ENCODE peak calls at places on chromosome 2, in seven cellular contexts. Y is amniotic stem cell; G is skeletal muscle cell; I is GM23248; H is heart right ventricle; S is activated CD8-positive, alpha-beta memory T cell treated with anti-CD3 and anti-CD28 coated beads for 24 hours; K is neuronal stem cell. M is an unnamed sample.

GRCh38 chr2:209790066-209790728 is 18.6 kb downstream of the UNC80 start:
- DNase-seq in G (no peak), K (no peak), Y (no peak), I (no peak), S (no peak), H (no peak), M (no peak)

GRCh38 chr2:241896746-241897201 is 27.2 kb downstream of the RTP5 start:
- DNase-seq in I (no peak), Y (no peak), G (no peak), H (no peak), K (no peak), S (peak), M (no peak)

GRCh38 chr2:197217561-197217960 is 93.0 kb downstream of the ANKRD44 start:
- DNase-seq in I (no peak), K (no peak), H (no peak), G (no peak), S (no peak), Y (no peak), M (no peak)

GRCh38 chr2:166230024-166230723 is 102.4 kb upstream of the SCN1A start:
- DNase-seq in K (no peak), H (no peak), Y (no peak), G (peak), I (peak), S (no peak), M (no peak)

GRCh38 chr2:8006626-8007025 is 675.2 kb upstream of the ID2 start:
- DNase-seq in Y (no peak), I (peak), G (no peak), S (no peak), H (no peak), K (no peak), M (no peak)

GRCh38 chr2:42835577-42836371 is 43.4 kb upstream of the HAAO start:
- DNase-seq in H (no peak), S (no peak), K (no peak), Y (peak), I (peak), G (peak), M (no peak)

GRCh38 chr2:131127979-131128378 is 22.8 kb downstream of the PLEKHB2 start:
- DNase-seq in G (no peak), S (no peak), I (no peak), H (no peak), K (no peak), Y (no peak), M (no peak)

GRCh38 chr2:24721470-24721869 is 71.7 kb downstream of the PTRHD1 start:
- DNase-seq in K (no peak), H (peak), G (peak), S (no peak), Y (peak), I (peak), M (no peak)

GRCh38 chr2:20224191-20224715 is 677 bp downstream of the SDC1 start:
- DNase-seq in G (no peak), S (no peak), I (no peak), Y (no peak), K (no peak), H (no peak), M (no peak)

GRCh38 chr2:36731941-36732700 is 35.6 kb downstream of the VIT start:
- DNase-seq in G (no peak), Y (peak), H (no peak), S (no peak), K (no peak), I (peak), M (no peak)

GRCh38 chr2:218908721-218909619 is 28.3 kb downstream of the WNT10A start:
- DNase-seq in I (peak), S (peak), Y (peak), H (peak), K (peak), G (peak), M (peak)

GRCh38 chr2:44708646-44709000 is 232.9 kb upstream of the SIX3 start:
- DNase-seq in S (no peak), I (no peak), K (no peak), G (no peak), H (no peak), Y (no peak), M (no peak)

GRCh38 chr2:16014041-16014787 is 73.9 kb downstream of the MYCN start:
- DNase-seq in H (peak), S (no peak), I (no peak), K (no peak), G (no peak), Y (no peak), M (peak)

GRCh38 chr2:46655551-46656436 is 176.4 kb downstream of the TMEM247 start:
- DNase-seq in K (no peak), I (peak), Y (no peak), G (peak), H (no peak), S (no peak), M (no peak)

GRCh38 chr2:127942002-127942401 is 56.2 kb upstream of the AMMECR1L start:
- DNase-seq in G (no peak), K (no peak), H (no peak), S (no peak), Y (no peak), I (no peak), M (no peak)

GRCh38 chr2:10507106-10507505 is 59.0 kb upstream of the ODC1 start:
- DNase-seq in I (no peak), G (no peak), Y (no peak), S (peak), H (no peak), K (no peak), M (no peak)

GRCh38 chr2:100274566-100275199 is 47.6 kb downstream of the LONRF2 start:
- DNase-seq in K (no peak), G (no peak), S (peak), Y (no peak), H (no peak), I (no peak), M (no peak)

GRCh38 chr2:179562330-179562885 is 297.8 kb upstream of the SESTD1 start:
- DNase-seq in I (no peak), G (no peak), H (no peak), Y (no peak), S (no peak), K (no peak), M (no peak)

GRCh38 chr2:28958689-28959088 is 22.4 kb upstream of the TOGARAM2 start:
- DNase-seq in Y (peak), H (peak), G (peak), I (peak), S (peak), K (peak), M (peak)

GRCh38 chr2:237858294-237859081 is 935 bp upstream of the RAMP1 start:
- DNase-seq in H (peak), G (peak), Y (peak), I (peak), K (peak), S (peak), M (peak)

GRCh38 chr2:232970051-232970450 is 43.0 kb downstream of the NGEF start:
- DNase-seq in G (no peak), H (no peak), S (no peak), K (no peak), Y (no peak), I (no peak), M (no peak)

GRCh38 chr2:120456867-120457266 is 110.9 kb downstream of the INHBB start:
- DNase-seq in K (no peak), S (no peak), H (no peak), G (no peak), I (no peak), Y (no peak), M (peak)

GRCh38 chr2:100416939-100417744 is at the start of gene CHST10:
- DNase-seq in Y (peak), K (peak), I (peak), H (peak), S (peak), G (peak), M (peak)

GRCh38 chr2:188979119-188979729 is 5.1 kb downstream of the COL3A1 start:
- DNase-seq in I (no peak), Y (no peak), S (no peak), H (no peak), K (no peak), G (no peak), M (no peak)

GRCh38 chr2:230007931-230008707 is 60.6 kb downstream of the SLC16A14 start:
- DNase-seq in H (peak), I (peak), S (peak), Y (peak), K (peak), G (peak), M (peak)

GRCh38 chr2:209834767-209835166 is 63.1 kb downstream of the UNC80 start:
- DNase-seq in K (no peak), G (no peak), Y (no peak), I (no peak), H (no peak), S (no peak), M (no peak)

GRCh38 chr2:101625387-101625786 is 72.1 kb upstream of the MAP4K4 start:
- DNase-seq in I (peak), S (no peak), G (no peak), K (no peak), Y (no peak), H (no peak), M (no peak)

GRCh38 chr2:205719864-205720263 is 37.6 kb downstream of the NRP2 start:
- DNase-seq in H (no peak), Y (no peak), G (no peak), K (no peak), S (no peak), I (no peak), M (no peak)

GRCh38 chr2:40363631-40364030 is 88.3 kb downstream of the SLC8A1 start:
- DNase-seq in G (no peak), S (no peak), Y (no peak), H (no peak), I (peak), K (no peak), M (peak)

GRCh38 chr2:156464106-156464505 is 27.9 kb downstream of the GPD2 start:
- DNase-seq in Y (no peak), S (no peak), K (no peak), I (peak), G (no peak), H (no peak), M (no peak)

GRCh38 chr2:41854227-41854626 is 193.6 kb upstream of the PKDCC start:
- DNase-seq in S (no peak), K (no peak), Y (no peak), I (peak), G (no peak), H (no peak), M (no peak)

GRCh38 chr2:171404258-171404657 is 29.5 kb downstream of the METTL8 start:
- DNase-seq in I (peak), H (no peak), S (no peak), K (no peak), G (no peak), Y (peak), M (no peak)

GRCh38 chr2:174158003-174158402 is 90.3 kb downstream of the OLA1 start:
- DNase-seq in S (no peak), H (no peak), K (peak), Y (no peak), I (peak), G (no peak), M (peak)

GRCh38 chr2:938181-939005 is 12.3 kb upstream of the SNTG2 start:
- DNase-seq in H (no peak), I (no peak), G (no peak), K (no peak), S (no peak), Y (no peak), M (no peak)

GRCh38 chr2:63424329-63425078 is 163.8 kb downstream of the WDPCP start:
- DNase-seq in I (peak), Y (no peak), S (peak), H (no peak), G (no peak), K (no peak), M (no peak)

M was measured in NCI-H526.